ENCODE peak calls at places on chromosomes 3 and 15, in four cellular contexts. X is upper lobe of right lung, L is Peyer's patch, M is lower lobe of right lung. E is an unnamed sample. For H3K9me3, the result is how much of the 10 kb centered on the place peaks cover.

GRCh38 chr3:177928156-177928555 is 608.1 kb upstream of the KCNMB2 start:
- DNase-seq in X (no peak), L (no peak), M (no peak), E (no peak)

GRCh38 chr15:68432665-68433064 is 702 bp upstream of the ITGA11 start:
- DNase-seq in X (no peak), L (no peak), M (no peak), E (no peak)

GRCh38 chr3:155560594-155560993 is 184.3 kb downstream of the PLCH1 start:
- DNase-seq in X (no peak), L (no peak), M (no peak), E (no peak)

GRCh38 chr3:190385835-190386688 is 1.9 kb upstream of the CLDN16 start:
- DNase-seq in X (no peak), L (no peak), M (no peak), E (no peak)

GRCh38 chr3:197478746-197479668 is 76.8 kb downstream of the BDH1 start:
- DNase-seq in X (no peak), L (no peak), M (no peak), E (peak)

GRCh38 chr3:132432639-132433038 is 15.3 kb downstream of the DNAJC13 start:
- DNase-seq in X (no peak), L (no peak), M (no peak), E (no peak)

GRCh38 chr3:71022552-71023335 is 560.8 kb downstream of the FOXP1 start:
- DNase-seq in X (no peak), L (no peak), M (no peak), E (no peak)

GRCh38 chr3:129663045-129663446 is 56.6 kb upstream of the PLXND1 start:
- DNase-seq in X (no peak), L (no peak), M (no peak), E (no peak)

GRCh38 chr3:107208100-107208499 is 169.1 kb upstream of the CCDC54 start:
- DNase-seq in X (no peak), L (no peak), M (no peak), E (no peak)

GRCh38 chr3:141192345-141192744 is 39.3 kb upstream of the PXYLP1 start:
- DNase-seq in X (peak), L (peak), M (peak), E (peak)

GRCh38 chr3:157958471-157958870 is 147.7 kb downstream of the SHOX2 start:
- DNase-seq in X (no peak), L (no peak), M (no peak), E (no peak)

GRCh38 chr3:156587767-156588069 is 32.8 kb upstream of the SSR3 start:
- DNase-seq in X (no peak), L (no peak), M (no peak), E (no peak)

GRCh38 chr3:125057186-125057850 is 1.5 kb upstream of the HEG1 start:
- DNase-seq in X (no peak), L (no peak), M (no peak), E (no peak)

GRCh38 chr15:89206908-89207331 is 14.5 kb downstream of the RLBP1 start:
- DNase-seq in X (peak), L (peak), M (peak), E (peak)

GRCh38 chr3:157027861-157028745 is 131.8 kb downstream of the CCNL1 start:
- DNase-seq in X (no peak), L (no peak), M (no peak), E (no peak)

GRCh38 chr15:73781038-73781925 is 28.1 kb upstream of the INSYN1 start:
- DNase-seq in X (no peak), L (no peak), M (peak), E (no peak)

GRCh38 chr3:157501863-157502262 is 1.4 kb downstream of the VEPH1 start:
- DNase-seq in X (no peak), L (no peak), M (no peak), E (no peak)

GRCh38 chr3:175338775-175339535 is 479.8 kb downstream of the NAALADL2 start:
- DNase-seq in X (no peak), L (no peak), M (peak), E (peak)

GRCh38 chr3:188578579-188579363 is 424.8 kb downstream of the LPP start:
- DNase-seq in X (no peak), L (no peak), M (peak), E (peak)

GRCh38 chr15:83243634-83244033 is 36.0 kb upstream of the HDGFL3 start:
- DNase-seq in X (no peak), L (no peak), M (no peak), E (no peak)

GRCh38 chr3:172187511-172187910 is 148.1 kb downstream of the FNDC3B start:
- DNase-seq in X (no peak), L (no peak), M (no peak), E (no peak)

GRCh38 chr15:95912280-95912625 is 418.2 kb upstream of the NR2F2 start:
- DNase-seq in X (no peak), L (no peak), M (no peak), E (no peak)

GRCh38 chr3:113684271-113684819 is 12.1 kb downstream of the USF3 start:
- DNase-seq in X (no peak), L (no peak), M (no peak), E (no peak)

GRCh38 chr15:36860792-36861191 is 239.6 kb downstream of the MEIS2 start:
- DNase-seq in X (no peak), L (no peak), M (no peak), E (no peak)

GRCh38 chr3:49617390-49618013 is 56.6 kb upstream of the APEH start:
- DNase-seq in X (peak), L (no peak), M (no peak), E (no peak)

GRCh38 chr3:58572634-58573230 is 4.5 kb downstream of the FAM107A start:
- DNase-seq in X (no peak), L (no peak), M (no peak), E (no peak)

GRCh38 chr3:64046527-64046926 is 23.2 kb upstream of the PSMD6 start:
- DNase-seq in X (no peak), L (no peak), M (no peak), E (no peak)

DNA sequence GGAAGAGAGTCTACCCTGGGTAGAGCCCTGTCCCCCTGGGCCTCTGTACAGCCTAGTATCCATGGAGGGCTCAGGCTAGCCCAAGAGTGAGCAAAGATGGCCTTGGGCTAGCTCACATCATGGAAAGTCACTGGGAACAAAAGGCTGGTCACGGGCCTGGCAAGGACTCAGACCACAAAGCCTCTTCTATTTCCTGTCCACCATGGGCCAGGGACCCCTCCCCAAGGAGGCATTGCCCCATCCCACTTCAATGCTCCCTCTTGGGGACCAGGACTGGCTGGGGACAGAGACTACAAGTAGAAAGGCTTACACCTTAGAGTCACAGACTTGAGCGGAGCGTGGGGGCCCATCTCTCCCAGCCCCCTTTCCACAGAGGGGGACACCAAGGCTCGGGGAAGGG is 16.9 kb downstream of the DUSP7 start:
- DNase-seq in X (no peak), L (no peak), M (no peak), E (no peak)
- H3K27ac ChIP-seq in X (no peak), L (no peak), M (peak), E (no peak)

DNA sequence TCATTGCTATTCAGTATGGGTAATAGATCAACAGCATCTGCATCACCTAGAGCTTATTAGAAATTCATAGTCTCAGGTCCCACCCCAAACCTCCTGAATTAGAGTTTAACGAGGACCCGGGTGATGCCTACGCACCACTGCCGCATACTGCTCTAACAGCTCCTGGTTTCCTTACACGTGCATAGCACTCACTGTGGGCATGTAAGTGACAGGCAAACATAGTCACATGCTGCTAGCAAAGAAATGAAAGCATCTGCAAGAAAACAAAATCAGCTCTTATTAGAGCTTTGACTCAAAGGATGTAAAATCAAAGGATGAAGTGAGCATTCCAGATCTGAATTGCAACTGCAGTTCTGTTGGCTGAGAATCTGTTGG is 19.0 kb upstream of the RIOX2 start:
- DNase-seq in X (no peak), L (no peak), M (no peak), E (no peak)
- H3K9me3 ChIP-seq in X (under half), L (under half), M (under half), E (under half)

GRCh38 chr3:47412453-47412756 is 31.6 kb downstream of the PTPN23 start:
- DNase-seq in X (no peak), L (peak), M (no peak), E (no peak)
- H3K27ac ChIP-seq in X (no peak), L (no peak), M (no peak), E (no peak)

GRCh38 chr3:37545479-37545878 is 316.2 kb upstream of the CTDSPL start:
- DNase-seq in X (no peak), L (no peak), M (no peak), E (peak)

GRCh38 chr3:37544105-37544504 is 317.6 kb upstream of the CTDSPL start:
- DNase-seq in X (no peak), L (no peak), M (no peak), E (no peak)

GRCh38 chr3:37543692-37544091 is 318.0 kb upstream of the CTDSPL start:
- DNase-seq in X (no peak), L (no peak), M (no peak), E (no peak)

GRCh38 chr3:37544869-37545352 is 316.8 kb upstream of the CTDSPL start:
- DNase-seq in X (no peak), L (no peak), M (no peak), E (no peak)

DNA sequence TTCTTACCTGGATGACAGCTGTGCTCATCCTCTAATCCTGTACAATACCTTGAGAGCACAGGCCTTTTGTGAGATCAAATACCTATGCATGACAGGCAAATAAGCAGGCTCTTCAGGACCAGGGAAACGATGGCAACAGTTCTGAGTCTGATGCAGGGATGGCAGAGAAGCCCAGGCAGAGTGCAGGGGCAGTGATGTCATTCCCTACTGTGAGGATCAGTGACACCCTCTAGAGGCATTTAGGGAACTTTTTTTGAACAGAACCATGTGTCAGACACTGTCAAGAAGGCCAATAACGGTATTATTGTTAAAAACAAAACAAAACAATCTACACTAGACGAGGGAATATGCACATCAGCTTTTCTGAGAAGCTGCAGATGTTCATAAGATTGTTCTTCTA is 314.8 kb upstream of the CTDSPL start:
- DNase-seq in X (no peak), L (no peak), M (no peak), E (no peak)
- H3K9me3 ChIP-seq in X (under half), L (under half), M (under half), E (under half)

GRCh38 chr3:126699011-126699410 is 5.0 kb upstream of the CHCHD6 start:
- DNase-seq in X (no peak), L (no peak), M (no peak), E (no peak)

GRCh38 chr3:126704494-126705214 is 614 bp downstream of the CHCHD6 start:
- DNase-seq in X (no peak), L (peak), M (no peak), E (no peak)

GRCh38 chr3:126706631-126707030 is 2.6 kb downstream of the CHCHD6 start:
- DNase-seq in X (no peak), L (no peak), M (no peak), E (no peak)

GRCh38 chr3:126703512-126704493 is at the start of gene CHCHD6:
- DNase-seq in X (peak), L (peak), M (peak), E (peak)
- H3K27ac ChIP-seq in X (no peak), L (no peak), M (peak), E (no peak)